ENCODE peak calls at places on chromosomes 1 and 21, in ten cellular contexts. One of them, this sample, is unnamed.

GRCh38 chr1:39902121-39902807 is 547 bp upstream of the MYCL start:
- DNase-seq in endothelial cell of umbilical vein: no peak
- DNase-seq in IMR-90: peak
- DNase-seq in esophagus squamous epithelium: no peak
- DNase-seq in GM12878: no peak
- DNase-seq in heart left ventricle: peak
- DNase-seq in right lobe of liver: peak
- DNase-seq in adrenal gland: peak
- DNase-seq in ovary: peak
- DNase-seq in uterus: peak
- DNase-seq in this sample: no peak

GRCh38 chr1:21933397-21934248 is 3.5 kb downstream of the HSPG2 start:
- DNase-seq in ovary: no peak
- DNase-seq in adrenal gland: peak
- DNase-seq in esophagus squamous epithelium: no peak
- DNase-seq in endothelial cell of umbilical vein: peak
- DNase-seq in IMR-90: no peak
- DNase-seq in uterus: peak
- DNase-seq in heart left ventricle: peak
- DNase-seq in right lobe of liver: no peak
- DNase-seq in GM12878: no peak
- DNase-seq in this sample: no peak

GRCh38 chr1:221462345-221462744 is 279.5 kb downstream of the DUSP10 start:
- DNase-seq in adrenal gland: no peak
- DNase-seq in IMR-90: no peak
- DNase-seq in ovary: no peak
- DNase-seq in heart left ventricle: no peak
- DNase-seq in right lobe of liver: no peak
- DNase-seq in endothelial cell of umbilical vein: no peak
- DNase-seq in esophagus squamous epithelium: no peak
- DNase-seq in uterus: no peak
- DNase-seq in GM12878: no peak
- DNase-seq in this sample: no peak

GRCh38 chr1:38815903-38816627 is 43.5 kb downstream of the RRAGC start:
- DNase-seq in right lobe of liver: no peak
- DNase-seq in heart left ventricle: no peak
- DNase-seq in endothelial cell of umbilical vein: no peak
- DNase-seq in GM12878: peak
- DNase-seq in ovary: no peak
- DNase-seq in esophagus squamous epithelium: no peak
- DNase-seq in adrenal gland: no peak
- DNase-seq in uterus: no peak
- DNase-seq in IMR-90: no peak
- DNase-seq in this sample: no peak

GRCh38 chr21:32770514-32771133 is 931 bp downstream of the PAXBP1 start:
- DNase-seq in right lobe of liver: no peak
- DNase-seq in heart left ventricle: no peak
- DNase-seq in GM12878: no peak
- DNase-seq in uterus: no peak
- DNase-seq in ovary: peak
- DNase-seq in IMR-90: peak
- DNase-seq in endothelial cell of umbilical vein: peak
- DNase-seq in esophagus squamous epithelium: no peak
- DNase-seq in adrenal gland: no peak
- DNase-seq in this sample: peak

GRCh38 chr1:46445773-46446256 is 43.8 kb upstream of the DMBX1 start:
- DNase-seq in endothelial cell of umbilical vein: no peak
- DNase-seq in uterus: no peak
- DNase-seq in adrenal gland: no peak
- DNase-seq in ovary: no peak
- DNase-seq in heart left ventricle: no peak
- DNase-seq in GM12878: no peak
- DNase-seq in IMR-90: no peak
- DNase-seq in esophagus squamous epithelium: no peak
- DNase-seq in right lobe of liver: no peak
- DNase-seq in this sample: no peak

GRCh38 chr1:41578712-41579335 is 94.3 kb upstream of the EDN2 start:
- DNase-seq in GM12878: no peak
- DNase-seq in IMR-90: peak
- DNase-seq in right lobe of liver: no peak
- DNase-seq in uterus: no peak
- DNase-seq in ovary: no peak
- DNase-seq in heart left ventricle: no peak
- DNase-seq in endothelial cell of umbilical vein: peak
- DNase-seq in esophagus squamous epithelium: no peak
- DNase-seq in adrenal gland: no peak
- DNase-seq in this sample: no peak

GRCh38 chr1:218658899-218659298 is 313.8 kb downstream of the TGFB2 start:
- DNase-seq in right lobe of liver: no peak
- DNase-seq in uterus: no peak
- DNase-seq in heart left ventricle: no peak
- DNase-seq in IMR-90: peak
- DNase-seq in adrenal gland: no peak
- DNase-seq in esophagus squamous epithelium: no peak
- DNase-seq in GM12878: no peak
- DNase-seq in endothelial cell of umbilical vein: peak
- DNase-seq in ovary: no peak
- DNase-seq in this sample: peak

GRCh38 chr1:68339505-68339904 is 107.2 kb upstream of the WLS start:
- DNase-seq in uterus: no peak
- DNase-seq in heart left ventricle: no peak
- DNase-seq in ovary: no peak
- DNase-seq in IMR-90: peak
- DNase-seq in esophagus squamous epithelium: no peak
- DNase-seq in GM12878: no peak
- DNase-seq in right lobe of liver: no peak
- DNase-seq in endothelial cell of umbilical vein: no peak
- DNase-seq in adrenal gland: no peak
- DNase-seq in this sample: no peak

GRCh38 chr1:241770115-241770514 is 77.9 kb upstream of the EXO1 start:
- DNase-seq in heart left ventricle: no peak
- DNase-seq in GM12878: no peak
- DNase-seq in uterus: no peak
- DNase-seq in endothelial cell of umbilical vein: no peak
- DNase-seq in ovary: no peak
- DNase-seq in IMR-90: no peak
- DNase-seq in right lobe of liver: no peak
- DNase-seq in esophagus squamous epithelium: no peak
- DNase-seq in adrenal gland: no peak
- DNase-seq in this sample: no peak

GRCh38 chr1:109763646-109764415 is at the start of gene EPS8L3:
- DNase-seq in ovary: peak
- DNase-seq in esophagus squamous epithelium: no peak
- DNase-seq in heart left ventricle: peak
- DNase-seq in right lobe of liver: peak
- DNase-seq in uterus: peak
- DNase-seq in endothelial cell of umbilical vein: no peak
- DNase-seq in GM12878: no peak
- DNase-seq in adrenal gland: peak
- DNase-seq in IMR-90: no peak
- DNase-seq in this sample: no peak

GRCh38 chr1:218668151-218668550 is 323.0 kb downstream of the TGFB2 start:
- DNase-seq in adrenal gland: no peak
- DNase-seq in right lobe of liver: no peak
- DNase-seq in uterus: no peak
- DNase-seq in ovary: no peak
- DNase-seq in GM12878: no peak
- DNase-seq in heart left ventricle: no peak
- DNase-seq in endothelial cell of umbilical vein: no peak
- DNase-seq in IMR-90: no peak
- DNase-seq in esophagus squamous epithelium: no peak
- DNase-seq in this sample: no peak

GRCh38 chr1:57886376-57886775 is 462.5 kb upstream of the DAB1 start:
- DNase-seq in GM12878: no peak
- DNase-seq in endothelial cell of umbilical vein: no peak
- DNase-seq in uterus: no peak
- DNase-seq in IMR-90: no peak
- DNase-seq in ovary: no peak
- DNase-seq in adrenal gland: no peak
- DNase-seq in right lobe of liver: no peak
- DNase-seq in esophagus squamous epithelium: no peak
- DNase-seq in heart left ventricle: no peak
- DNase-seq in this sample: no peak

DNA sequence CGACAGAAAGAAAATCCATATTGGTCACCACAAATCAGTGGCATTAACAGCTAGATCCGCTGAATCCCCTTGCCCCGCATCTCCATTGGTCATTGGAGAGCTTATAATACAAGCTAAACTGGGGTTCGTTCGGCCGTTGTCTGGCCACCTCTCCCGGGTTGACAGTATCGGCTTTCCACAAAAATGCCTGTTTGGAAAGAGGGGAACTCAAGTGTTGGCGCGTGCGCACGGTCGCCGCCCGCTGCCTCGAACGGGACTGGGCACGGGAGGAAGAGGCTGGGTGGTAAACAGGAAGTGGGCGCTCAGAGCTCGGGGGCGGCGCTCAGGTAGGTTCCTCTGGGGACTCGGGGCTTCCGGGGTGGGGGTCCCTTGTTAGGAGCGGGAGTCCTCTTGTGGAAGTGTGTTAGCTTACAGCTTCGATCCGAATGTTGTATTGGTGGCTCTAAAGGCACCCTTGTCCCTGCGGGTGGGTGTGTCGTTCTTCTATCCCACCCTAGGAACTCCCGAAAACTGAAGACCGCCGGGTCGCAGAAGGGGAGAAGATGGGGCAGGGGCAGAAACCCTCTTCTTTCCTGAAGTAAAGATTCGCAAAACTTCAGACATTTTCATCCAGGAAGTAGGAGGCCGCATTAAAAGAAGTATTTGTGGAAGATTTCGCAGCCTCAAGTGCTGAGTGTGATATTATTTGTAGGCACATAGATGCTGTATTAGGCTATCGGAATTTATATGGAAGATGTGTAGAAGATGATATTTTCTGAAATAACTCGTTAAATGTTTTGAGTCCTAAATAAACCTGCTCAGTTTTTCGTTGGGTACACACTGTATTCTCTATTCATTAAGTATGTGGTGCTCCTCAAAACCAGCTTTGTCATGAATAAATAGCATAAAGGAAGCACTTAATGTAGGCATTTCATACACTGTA is 988 bp downstream of the BROX start:
- DNase-seq in GM12878: peak
- DNase-seq in ovary: peak
- DNase-seq in uterus: peak
- DNase-seq in right lobe of liver: peak
- DNase-seq in IMR-90: peak
- DNase-seq in heart left ventricle: peak
- DNase-seq in endothelial cell of umbilical vein: peak
- DNase-seq in adrenal gland: peak
- DNase-seq in esophagus squamous epithelium: peak
- DNase-seq in this sample: peak
- TF ChIP-seq POLR2A in GM12878: peak
- TF ChIP-seq POLR2A in ovary: peak
- TF ChIP-seq POLR2A in uterus: peak
- TF ChIP-seq POLR2A in right lobe of liver: no peak
- TF ChIP-seq POLR2A in IMR-90: peak
- TF ChIP-seq POLR2A in heart left ventricle: no peak
- TF ChIP-seq POLR2A in endothelial cell of umbilical vein: no peak
- TF ChIP-seq POLR2A in adrenal gland: peak
- TF ChIP-seq POLR2A in esophagus squamous epithelium: no peak
- TF ChIP-seq POLR2A in this sample: peak

GRCh38 chr1:161216945-161217712 is 2.0 kb downstream of the FCER1G start:
- DNase-seq in heart left ventricle: no peak
- DNase-seq in endothelial cell of umbilical vein: no peak
- DNase-seq in IMR-90: peak
- DNase-seq in esophagus squamous epithelium: no peak
- DNase-seq in uterus: no peak
- DNase-seq in right lobe of liver: no peak
- DNase-seq in ovary: no peak
- DNase-seq in adrenal gland: no peak
- DNase-seq in GM12878: peak
- DNase-seq in this sample: no peak
- TF ChIP-seq POLR2A in heart left ventricle: no peak
- TF ChIP-seq POLR2A in endothelial cell of umbilical vein: no peak
- TF ChIP-seq POLR2A in IMR-90: no peak
- TF ChIP-seq POLR2A in esophagus squamous epithelium: no peak
- TF ChIP-seq POLR2A in uterus: no peak
- TF ChIP-seq POLR2A in right lobe of liver: peak
- TF ChIP-seq POLR2A in ovary: no peak
- TF ChIP-seq POLR2A in adrenal gland: no peak
- TF ChIP-seq POLR2A in GM12878: no peak
- TF ChIP-seq POLR2A in this sample: no peak

DNA sequence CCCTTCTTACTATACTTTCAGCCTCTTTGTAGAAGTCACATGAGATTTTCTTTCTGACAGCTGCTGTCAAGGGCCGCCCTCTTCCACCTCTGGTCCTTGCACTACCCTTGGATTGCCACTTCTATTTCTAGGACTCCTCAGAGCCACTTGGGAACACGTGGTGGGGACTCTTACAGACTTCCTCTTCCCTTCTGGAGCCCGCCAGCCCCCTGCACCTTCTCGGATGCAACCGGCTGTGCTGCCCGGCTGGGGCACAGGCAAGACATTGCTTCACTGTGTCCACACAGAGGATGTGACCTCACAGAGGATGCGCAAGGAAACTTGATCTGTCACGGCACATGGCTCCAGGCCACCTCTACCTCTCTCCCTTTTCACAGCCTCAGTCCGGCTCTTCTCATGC is 2.4 kb upstream of the IKBKE start:
- DNase-seq in adrenal gland: no peak
- DNase-seq in ovary: no peak
- DNase-seq in esophagus squamous epithelium: no peak
- DNase-seq in uterus: no peak
- DNase-seq in heart left ventricle: no peak
- DNase-seq in IMR-90: peak
- DNase-seq in endothelial cell of umbilical vein: no peak
- DNase-seq in right lobe of liver: no peak
- DNase-seq in GM12878: no peak
- DNase-seq in this sample: no peak
- TF ChIP-seq POLR2A in adrenal gland: no peak
- TF ChIP-seq POLR2A in ovary: no peak
- TF ChIP-seq POLR2A in esophagus squamous epithelium: no peak
- TF ChIP-seq POLR2A in uterus: no peak
- TF ChIP-seq POLR2A in heart left ventricle: no peak
- TF ChIP-seq POLR2A in IMR-90: no peak
- TF ChIP-seq POLR2A in endothelial cell of umbilical vein: no peak
- TF ChIP-seq POLR2A in right lobe of liver: no peak
- TF ChIP-seq POLR2A in GM12878: no peak
- TF ChIP-seq POLR2A in this sample: no peak

DNA sequence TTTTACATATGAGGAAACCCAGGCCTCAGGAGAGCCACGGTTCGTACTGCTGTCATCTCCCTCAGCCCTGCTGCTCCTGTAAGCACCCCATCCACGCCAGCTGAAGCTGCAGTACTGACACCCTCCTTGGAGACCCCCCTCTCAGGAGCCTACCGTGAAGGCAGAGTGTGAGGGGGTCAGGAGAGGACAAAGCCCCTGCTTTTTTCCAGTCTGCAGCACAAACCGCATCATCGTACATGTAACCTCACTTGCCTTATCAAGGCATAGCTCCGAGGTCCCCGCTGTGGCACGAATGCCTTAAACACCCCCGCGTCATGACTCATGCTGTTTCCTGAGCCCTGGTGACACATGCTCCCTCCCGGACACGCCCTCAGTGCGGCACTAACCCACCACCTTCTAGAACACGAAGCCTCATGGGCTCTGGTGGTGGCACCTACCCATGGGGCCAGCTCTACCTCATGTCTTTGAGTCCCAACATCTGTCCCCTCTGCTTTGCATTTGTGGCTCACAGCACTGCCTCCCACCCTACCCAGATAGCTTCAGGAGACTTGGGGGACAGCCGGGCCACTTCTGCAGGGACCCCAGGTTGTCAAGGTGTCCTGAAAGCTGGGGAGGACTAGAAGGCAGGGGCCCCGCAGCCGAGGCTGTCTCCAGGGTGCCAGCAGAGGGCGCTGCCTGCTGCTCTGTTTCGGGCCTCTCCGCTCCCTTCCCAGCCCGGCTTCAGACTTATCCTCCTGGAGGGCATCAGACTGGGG is 4.9 kb downstream of the SH3BGRL3 start:
- DNase-seq in adrenal gland: peak
- DNase-seq in right lobe of liver: peak
- DNase-seq in IMR-90: peak
- DNase-seq in endothelial cell of umbilical vein: peak
- DNase-seq in heart left ventricle: peak
- DNase-seq in GM12878: no peak
- DNase-seq in esophagus squamous epithelium: peak
- DNase-seq in ovary: no peak
- DNase-seq in uterus: peak
- DNase-seq in this sample: peak
- TF ChIP-seq POLR2A in adrenal gland: no peak
- TF ChIP-seq POLR2A in right lobe of liver: no peak
- TF ChIP-seq POLR2A in IMR-90: no peak
- TF ChIP-seq POLR2A in endothelial cell of umbilical vein: peak
- TF ChIP-seq POLR2A in heart left ventricle: no peak
- TF ChIP-seq POLR2A in GM12878: peak
- TF ChIP-seq POLR2A in esophagus squamous epithelium: no peak
- TF ChIP-seq POLR2A in ovary: no peak
- TF ChIP-seq POLR2A in uterus: no peak
- TF ChIP-seq POLR2A in this sample: no peak